ENCODE peak calls at places on chromosomes 3 and 15, in ten cellular contexts. A is endothelial cell of umbilical vein, N is sigmoid colon, G is HCT116, P is stomach, C is prostate gland, B is H1, H is breast epithelium, F is GM12891, S is esophagus muscularis mucosa. X is an unnamed sample.

GRCh38 chr3:33537135-33537534 is 96.9 kb upstream of the UBP1 start:
- DNase-seq in A (peak), N (no peak), G (no peak), P (no peak), C (no peak), B (no peak), H (no peak), F (no peak), S (no peak), X (no peak)

GRCh38 chr3:116444819-116445290 is 432 bp downstream of the LSAMP start:
- DNase-seq in A (no peak), N (peak), G (no peak), P (no peak), C (no peak), B (peak), H (no peak), F (no peak), S (no peak), X (no peak)

GRCh38 chr3:147906275-147906674 is 497.1 kb downstream of the ZIC1 start:
- DNase-seq in A (no peak), N (no peak), G (no peak), P (no peak), C (no peak), B (no peak), H (no peak), F (no peak), S (no peak), X (no peak)

GRCh38 chr15:76991048-76991447 is 3.9 kb upstream of the PSTPIP1 start:
- DNase-seq in A (no peak), N (peak), G (no peak), P (no peak), C (no peak), B (no peak), H (peak), F (no peak), S (no peak), X (no peak)

GRCh38 chr3:45870099-45870498 is 16.2 kb upstream of the CCR9 start:
- DNase-seq in A (no peak), N (no peak), G (no peak), P (no peak), C (no peak), B (no peak), H (no peak), F (no peak), S (no peak), X (peak)

GRCh38 chr3:4906107-4906621 is 73.1 kb upstream of the BHLHE40 start:
- DNase-seq in A (no peak), N (no peak), G (no peak), P (no peak), C (no peak), B (no peak), H (no peak), F (no peak), S (no peak), X (no peak)

GRCh38 chr3:171225698-171226097 is 199.2 kb upstream of the SLC2A2 start:
- DNase-seq in A (peak), N (no peak), G (no peak), P (no peak), C (no peak), B (no peak), H (no peak), F (no peak), S (no peak), X (no peak)

GRCh38 chr3:127714151-127714571 is 41.4 kb downstream of the ABTB1 start:
- DNase-seq in A (peak), N (no peak), G (no peak), P (no peak), C (no peak), B (no peak), H (no peak), F (no peak), S (no peak), X (no peak)

GRCh38 chr3:124158174-124158812 is 166.4 kb upstream of the ROPN1 start:
- DNase-seq in A (no peak), N (no peak), G (no peak), P (no peak), C (no peak), B (peak), H (no peak), F (no peak), S (no peak), X (no peak)

GRCh38 chr3:150410311-150411105 is 2.4 kb downstream of the TSC22D2 start:
- DNase-seq in A (peak), N (peak), G (no peak), P (peak), C (peak), B (no peak), H (peak), F (peak), S (no peak), X (peak)

GRCh38 chr15:38398134-38398533 is 55.8 kb upstream of the FAM98B start:
- DNase-seq in A (peak), N (peak), G (peak), P (no peak), C (peak), B (no peak), H (no peak), F (no peak), S (no peak), X (peak)

GRCh38 chr15:71747128-71748083 is 62.9 kb upstream of the NR2E3 start:
- DNase-seq in A (peak), N (no peak), G (peak), P (no peak), C (peak), B (no peak), H (no peak), F (no peak), S (no peak), X (no peak)

GRCh38 chr3:79383402-79384012 is 384.3 kb downstream of the ROBO1 start:
- DNase-seq in A (peak), N (no peak), G (no peak), P (no peak), C (no peak), B (no peak), H (no peak), F (no peak), S (no peak), X (no peak)

GRCh38 chr3:176469694-176470205 is 727.5 kb downstream of the TBL1XR1 start:
- DNase-seq in A (no peak), N (no peak), G (peak), P (no peak), C (no peak), B (no peak), H (no peak), F (no peak), S (no peak), X (no peak)

GRCh38 chr3:163838769-163839168 is 1239.5 kb downstream of the SI start:
- DNase-seq in A (no peak), N (no peak), G (no peak), P (no peak), C (no peak), B (no peak), H (no peak), F (no peak), S (no peak), X (no peak)

GRCh38 chr15:32718822-32719716 is 1.3 kb downstream of the GREM1 start:
- DNase-seq in A (no peak), N (peak), G (no peak), P (peak), C (peak), B (peak), H (no peak), F (no peak), S (no peak), X (peak)

GRCh38 chr15:41772720-41773331 is 1.5 kb upstream of the MAPKBP1 start:
- DNase-seq in A (peak), N (peak), G (peak), P (peak), C (peak), B (no peak), H (no peak), F (peak), S (peak), X (peak)

GRCh38 chr15:62115847-62116246 is 49.1 kb downstream of the C2CD4A start:
- DNase-seq in A (peak), N (no peak), G (no peak), P (no peak), C (no peak), B (no peak), H (no peak), F (no peak), S (no peak), X (no peak)

GRCh38 chr3:56915969-56916586 is 114.3 kb upstream of the ARHGEF3 start:
- DNase-seq in A (no peak), N (no peak), G (no peak), P (peak), C (no peak), B (no peak), H (no peak), F (peak), S (no peak), X (peak)

GRCh38 chr3:31906182-31906581 is 74.9 kb downstream of the OSBPL10 start:
- DNase-seq in A (peak), N (no peak), G (no peak), P (no peak), C (no peak), B (no peak), H (no peak), F (no peak), S (no peak), X (no peak)

GRCh38 chr3:194930439-194931204 is 244.9 kb downstream of the FAM43A start:
- DNase-seq in A (peak), N (no peak), G (no peak), P (no peak), C (no peak), B (peak), H (no peak), F (no peak), S (peak), X (no peak)

GRCh38 chr3:48301814-48302194 is 31.7 kb downstream of the SPINK8 start:
- DNase-seq in A (no peak), N (peak), G (peak), P (peak), C (peak), B (no peak), H (no peak), F (peak), S (no peak), X (peak)

GRCh38 chr15:65318870-65319356 is 14.4 kb downstream of the RNU5B-1 start:
- DNase-seq in A (peak), N (peak), G (peak), P (peak), C (peak), B (peak), H (peak), F (peak), S (no peak), X (peak)

GRCh38 chr15:60397772-60398445 is at the start of gene ANXA2:
- DNase-seq in A (peak), N (peak), G (peak), P (peak), C (peak), B (peak), H (peak), F (peak), S (peak), X (peak)

GRCh38 chr15:60395276-60396011 is 2.3 kb downstream of the ANXA2 start:
- DNase-seq in A (no peak), N (no peak), G (no peak), P (no peak), C (no peak), B (no peak), H (no peak), F (no peak), S (no peak), X (no peak)

GRCh38 chr15:60396560-60396963 is 1.2 kb downstream of the ANXA2 start:
- DNase-seq in A (no peak), N (no peak), G (no peak), P (no peak), C (no peak), B (no peak), H (no peak), F (no peak), S (no peak), X (no peak)

GRCh38 chr15:60396100-60396499 is 1.7 kb downstream of the ANXA2 start:
- DNase-seq in A (no peak), N (no peak), G (no peak), P (peak), C (no peak), B (no peak), H (no peak), F (no peak), S (no peak), X (no peak)

GRCh38 chr15:60396964-60397771 is 618 bp downstream of the ANXA2 start:
- DNase-seq in A (no peak), N (peak), G (no peak), P (peak), C (peak), B (peak), H (peak), F (no peak), S (no peak), X (peak)
- TF ChIP-seq POLR2AphosphoS5 in A (peak), N (peak), G (peak), P (peak), C (peak), B (no peak), H (peak), F (peak), S (peak), X (peak)

GRCh38 chr3:37993067-37993809 is 2.7 kb downstream of the VILL start:
- DNase-seq in A (no peak), N (peak), G (no peak), P (peak), C (no peak), B (no peak), H (peak), F (no peak), S (no peak), X (no peak)

GRCh38 chr3:37992271-37993066 is 1.9 kb downstream of the VILL start:
- DNase-seq in A (no peak), N (peak), G (no peak), P (peak), C (no peak), B (no peak), H (no peak), F (no peak), S (no peak), X (peak)

GRCh38 chr3:37994639-37994972 is 4.0 kb downstream of the VILL start:
- DNase-seq in A (no peak), N (no peak), G (no peak), P (no peak), C (no peak), B (no peak), H (no peak), F (no peak), S (no peak), X (no peak)

GRCh38 chr3:37995652-37996641 is 5.4 kb downstream of the VILL start:
- DNase-seq in A (no peak), N (peak), G (no peak), P (peak), C (no peak), B (no peak), H (peak), F (no peak), S (no peak), X (no peak)

GRCh38 chr3:37993811-37994638 is 3.4 kb downstream of the VILL start:
- DNase-seq in A (peak), N (peak), G (no peak), P (peak), C (peak), B (peak), H (peak), F (peak), S (peak), X (peak)
- TF ChIP-seq POLR2A in A (peak), N (peak), G (no peak), P (no peak), C (no peak), B (peak), H (peak), F (peak), S (no peak), X (peak)

DNA sequence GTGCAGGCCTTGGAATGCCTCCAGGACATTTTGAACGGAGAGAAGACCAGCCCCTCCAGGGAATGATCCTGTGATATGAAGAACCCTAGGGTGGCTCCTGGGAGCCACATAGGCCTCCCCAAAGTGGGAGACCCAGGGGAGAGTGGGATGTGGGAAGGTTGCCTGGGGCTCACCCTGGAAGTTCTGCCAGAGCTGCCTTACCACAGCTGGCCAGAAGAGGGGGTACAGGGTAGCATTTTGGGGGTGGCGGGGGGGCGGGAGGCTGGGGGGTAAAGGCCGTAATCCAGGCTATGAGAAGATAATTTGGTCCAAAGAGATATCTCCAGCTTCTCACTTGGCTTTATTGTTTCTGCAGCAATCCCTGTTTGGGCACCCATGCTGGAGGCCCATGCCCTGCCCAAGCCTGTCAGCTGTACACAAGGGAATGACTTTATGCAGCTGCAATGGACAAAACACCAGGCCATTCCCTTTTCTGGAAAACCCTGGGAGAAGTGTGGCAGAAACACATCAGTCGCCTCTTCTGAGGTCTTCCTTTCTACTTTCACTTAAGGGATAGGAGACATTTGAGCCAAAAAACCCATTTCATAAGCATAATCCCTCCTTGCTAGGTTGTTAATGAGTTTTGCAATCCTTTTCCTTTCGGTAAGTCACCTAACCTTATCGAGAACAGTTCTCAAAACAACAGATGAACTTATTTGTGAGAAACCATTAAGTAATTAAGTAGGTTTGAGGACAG is 11.0 kb upstream of the MUSTN1 start:
- DNase-seq in A (no peak), N (no peak), G (no peak), P (no peak), C (no peak), B (peak), H (no peak), F (no peak), S (no peak), X (no peak)
- TF ChIP-seq POLR2AphosphoS5 in A (no peak), N (no peak), G (no peak), P (no peak), C (no peak), B (no peak), H (no peak), F (no peak), S (no peak), X (no peak)

GRCh38 chr3:129028866-129029265 is 27.8 kb downstream of the EFCC1 start:
- DNase-seq in A (no peak), N (no peak), G (no peak), P (no peak), C (no peak), B (no peak), H (no peak), F (no peak), S (no peak), X (no peak)

GRCh38 chr3:129025108-129025507 is 24.0 kb downstream of the EFCC1 start:
- DNase-seq in A (no peak), N (peak), G (no peak), P (no peak), C (no peak), B (no peak), H (no peak), F (no peak), S (no peak), X (no peak)

GRCh38 chr3:129025691-129026435 is 24.8 kb downstream of the EFCC1 start:
- DNase-seq in A (no peak), N (peak), G (no peak), P (no peak), C (no peak), B (no peak), H (no peak), F (no peak), S (no peak), X (peak)

GRCh38 chr3:129027544-129027880 is 26.4 kb downstream of the EFCC1 start:
- DNase-seq in A (no peak), N (no peak), G (no peak), P (no peak), C (no peak), B (no peak), H (no peak), F (no peak), S (no peak), X (no peak)

DNA sequence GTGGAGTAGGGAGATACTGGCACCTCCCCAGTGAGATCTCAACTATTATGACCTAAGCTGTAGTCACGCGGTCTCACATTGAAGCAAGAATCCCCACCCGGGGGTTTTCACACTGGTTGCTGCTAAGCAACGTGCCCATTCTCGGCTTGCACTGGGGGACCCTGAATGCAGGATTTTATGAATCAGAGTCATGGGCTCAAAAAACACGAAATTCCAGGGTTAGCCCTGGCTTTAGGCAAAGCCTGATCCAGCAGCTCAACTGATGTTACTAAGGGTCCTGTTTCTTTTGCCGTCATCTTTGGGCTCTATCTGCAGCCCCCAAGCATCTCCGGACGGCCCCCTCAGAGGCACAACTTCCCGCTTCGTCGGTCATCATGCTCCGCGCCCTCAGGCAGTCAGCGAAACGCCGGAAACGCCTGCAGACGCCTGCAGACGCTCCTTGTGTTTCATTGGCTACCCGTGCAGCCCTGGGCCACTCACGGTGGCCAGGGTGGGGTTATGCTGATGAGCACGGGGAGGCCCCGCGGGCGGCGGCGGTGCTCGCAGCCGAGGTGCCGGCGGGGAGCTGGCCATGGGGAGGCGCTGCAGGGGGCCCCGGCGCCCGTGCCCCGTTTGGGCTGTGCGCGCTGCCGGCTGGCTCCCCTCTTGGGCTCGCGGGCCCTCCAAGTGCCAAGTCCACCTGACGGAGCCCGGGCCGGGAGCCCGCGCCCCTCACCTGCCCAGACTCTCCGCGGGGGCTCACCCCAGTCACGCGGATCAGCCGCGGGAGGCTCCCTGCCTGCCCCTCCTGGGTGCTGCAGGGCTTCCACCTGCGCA is 25.8 kb downstream of the EFCC1 start:
- DNase-seq in A (peak), N (peak), G (peak), P (peak), C (peak), B (peak), H (peak), F (peak), S (peak), X (peak)
- TF ChIP-seq POLR2A in A (peak), N (no peak), G (peak), P (no peak), C (peak), B (no peak), H (no peak), F (no peak), S (no peak), X (peak)

DNA sequence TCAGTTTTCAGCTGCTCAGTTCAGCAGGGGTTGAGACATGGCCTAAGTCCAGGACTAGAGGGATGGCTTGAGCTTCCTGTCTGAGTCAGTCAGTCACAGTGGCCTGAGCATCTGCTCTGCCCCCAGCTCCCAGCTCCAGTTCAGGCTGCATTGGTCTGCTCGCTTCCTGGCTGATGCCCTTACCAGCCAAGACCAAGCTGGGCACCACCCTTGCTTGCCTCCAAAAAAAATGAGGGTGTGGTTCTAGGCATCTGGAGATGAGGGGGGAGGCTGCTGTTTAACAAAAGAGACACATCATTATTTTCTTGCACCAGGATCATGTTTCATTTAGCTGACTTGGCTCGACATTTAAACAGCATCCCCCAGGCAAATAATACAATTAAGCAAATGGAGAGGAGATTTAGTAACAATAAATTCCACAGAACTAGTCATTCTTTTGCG is 70.7 kb downstream of the WNT5A start:
- DNase-seq in A (no peak), N (no peak), G (no peak), P (no peak), C (no peak), B (no peak), H (no peak), F (no peak), S (no peak), X (no peak)
- TF ChIP-seq POLR2AphosphoS5 in A (no peak), N (no peak), G (no peak), P (no peak), C (no peak), B (no peak), H (no peak), F (no peak), S (no peak), X (no peak)

GRCh38 chr3:107240183-107241091 is 136.8 kb upstream of the CCDC54 start:
- DNase-seq in A (peak), N (peak), G (peak), P (peak), C (peak), B (peak), H (peak), F (peak), S (peak), X (peak)
- TF ChIP-seq POLR2A in A (peak), N (peak), G (peak), P (no peak), C (peak), B (no peak), H (peak), F (no peak), S (peak), X (no peak)

X was measured in transverse colon.